ENCODE peak calls at places on chromosomes 6 and 20, in four cellular contexts. G is suprapubic skin, T is body of pancreas, Z is keratinocyte. C is an unnamed sample.

GRCh38 chr6:138538390-138539031 is 39.2 kb upstream of the NHSL1 start:
- DNase-seq in G (no peak), T (no peak), Z (no peak), C (no peak)

GRCh38 chr20:38201356-38201755 is 36.3 kb upstream of the TGM2 start:
- DNase-seq in G (no peak), T (peak), Z (peak), C (peak)

GRCh38 chr6:128723667-128724066 is 159.3 kb upstream of the LAMA2 start:
- DNase-seq in G (no peak), T (no peak), Z (no peak), C (no peak)

GRCh38 chr20:41023549-41023948 is 5.1 kb upstream of the TOP1 start:
- DNase-seq in G (no peak), T (no peak), Z (no peak), C (no peak)

GRCh38 chr6:30942338-30943060 is 1.7 kb downstream of the MUCL3 start:
- DNase-seq in G (no peak), T (peak), Z (peak), C (peak)

GRCh38 chr6:140382351-140382750 is 1007.9 kb upstream of the CITED2 start:
- DNase-seq in G (no peak), T (no peak), Z (no peak), C (no peak)

GRCh38 chr20:53405070-53405603 is 188.5 kb downstream of the ZNF217 start:
- DNase-seq in G (no peak), T (no peak), Z (no peak), C (no peak)

GRCh38 chr6:8570241-8570924 is 135.0 kb upstream of the SLC35B3 start:
- DNase-seq in G (no peak), T (no peak), Z (no peak), C (no peak)

GRCh38 chr6:148999501-148999900 is 252.7 kb downstream of the UST start:
- DNase-seq in G (no peak), T (no peak), Z (no peak), C (no peak)

GRCh38 chr6:104589940-104590339 is 269.8 kb downstream of the HACE1 start:
- DNase-seq in G (no peak), T (no peak), Z (no peak), C (no peak)

GRCh38 chr20:5835234-5835845 is 85.1 kb downstream of the SHLD1 start:
- DNase-seq in G (no peak), T (peak), Z (no peak), C (no peak)

GRCh38 chr20:46108976-46109375 is 9.1 kb upstream of the CD40 start:
- DNase-seq in G (no peak), T (no peak), Z (no peak), C (no peak)

GRCh38 chr20:25233016-25233772 is 14.7 kb upstream of the PYGB start:
- DNase-seq in G (no peak), T (peak), Z (no peak), C (peak)

GRCh38 chr20:63950701-63951397 is 5.4 kb downstream of the UCKL1 start:
- DNase-seq in G (no peak), T (no peak), Z (no peak), C (no peak)

GRCh38 chr6:136037885-136038460 is 186.5 kb downstream of the PDE7B start:
- DNase-seq in G (no peak), T (no peak), Z (no peak), C (no peak)

GRCh38 chr20:34861386-34862084 is 11.1 kb downstream of the GGT7 start:
- DNase-seq in G (peak), T (peak), Z (no peak), C (no peak)

GRCh38 chr6:138001750-138002349 is 105.4 kb downstream of the PERP start:
- DNase-seq in G (no peak), T (peak), Z (no peak), C (no peak)

DNA sequence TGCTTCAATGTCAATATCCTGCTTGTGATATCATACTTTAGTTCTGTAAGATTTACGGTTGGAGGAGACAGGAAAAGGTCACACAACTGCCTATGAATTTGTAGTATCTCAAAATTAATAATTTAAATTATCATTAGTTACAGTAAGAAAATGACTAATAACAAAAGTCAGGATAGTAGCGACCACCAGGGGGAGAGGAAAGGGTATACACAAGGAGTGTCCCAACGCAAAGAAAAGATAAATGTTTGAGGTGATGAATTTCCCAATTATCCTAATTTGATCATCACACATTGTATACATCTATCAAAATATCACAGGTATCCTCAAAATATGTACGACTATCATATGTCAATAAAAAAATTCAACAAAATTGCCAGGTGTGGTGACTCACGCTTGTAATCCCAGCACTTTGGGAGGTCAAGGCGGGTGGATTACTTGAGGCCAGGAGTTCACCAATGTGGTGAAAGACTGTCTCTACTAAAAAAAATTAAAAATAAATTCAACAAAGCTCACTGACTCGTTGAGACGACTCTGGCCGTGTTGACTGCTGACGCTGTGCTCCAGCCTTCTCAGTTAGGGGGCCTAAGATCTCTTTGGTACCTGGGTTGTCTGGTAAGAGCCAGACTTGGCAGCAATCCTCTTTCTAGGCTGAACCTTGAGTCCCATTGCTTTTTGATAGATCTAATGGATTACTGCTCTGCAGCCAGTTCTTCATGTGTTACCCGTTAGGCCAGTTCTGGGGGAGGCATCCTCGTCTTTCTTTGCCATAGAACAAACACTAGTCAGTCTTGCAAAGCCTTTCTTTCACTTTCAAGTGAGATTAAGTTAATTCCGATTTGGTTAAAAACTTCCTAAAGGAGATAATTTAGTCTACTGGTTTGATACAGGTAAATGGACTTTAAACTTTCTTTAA is 9.0 kb upstream of the OVOL2 start:
- DNase-seq in G (no peak), T (no peak), Z (no peak), C (no peak)
- TF ChIP-seq CTCF in G (no peak), T (no peak), Z (no peak), C (peak)

GRCh38 chr20:23320317-23320716 is 30.3 kb upstream of the NXT1 start:
- DNase-seq in G (no peak), T (no peak), Z (no peak), C (no peak)
- TF ChIP-seq CTCF in G (no peak), T (no peak), Z (peak), C (peak)

GRCh38 chr6:36912583-36912982 is 26.8 kb downstream of the C6orf89 start:
- DNase-seq in G (no peak), T (no peak), Z (peak), C (no peak)

GRCh38 chr6:36913082-36913481 is 27.3 kb downstream of the C6orf89 start:
- DNase-seq in G (no peak), T (no peak), Z (no peak), C (no peak)

GRCh38 chr6:36916159-36916558 is 30.4 kb downstream of the C6orf89 start:
- DNase-seq in G (no peak), T (no peak), Z (no peak), C (no peak)

GRCh38 chr6:36915599-36915998 is 29.8 kb downstream of the C6orf89 start:
- DNase-seq in G (no peak), T (no peak), Z (no peak), C (no peak)

GRCh38 chr6:36914227-36914794 is 28.6 kb downstream of the C6orf89 start:
- DNase-seq in G (no peak), T (peak), Z (peak), C (no peak)
- TF ChIP-seq CTCF in G (peak), T (no peak), Z (peak), C (peak)

GRCh38 chr6:24696097-24696496 is 22.9 kb downstream of the C6orf62 start:
- DNase-seq in G (no peak), T (no peak), Z (no peak), C (no peak)
- TF ChIP-seq CTCF in G (no peak), T (no peak), Z (no peak), C (no peak)

C was measured in chondrocyte.